ENCODE peak calls at places on chromosomes 6 and 20, in four cellular contexts. Q is HCT116, M is GM12878, D is K562. P is an unnamed sample.
A peak's percentile ranks its signal among the peaks of the same experiment; 100 is the strongest.

GRCh38 chr6:128731249-128732165 is 151.4 kb upstream of the LAMA2 start:
- DNase-seq in Q (peak; percentile 40), M (no peak), D (no peak), P (peak; percentile 33)

GRCh38 chr20:52193133-52193532 is 1.6 kb upstream of the ZFP64 start:
- DNase-seq in Q (no peak), M (no peak), D (no peak), P (no peak)

GRCh38 chr20:56411759-56412472 is at the start of gene CASS4:
- DNase-seq in Q (no peak), M (no peak), D (peak; percentile 81), P (no peak)

GRCh38 chr20:58956078-58956477 is 25.0 kb upstream of the NELFCD start:
- DNase-seq in Q (no peak), M (no peak), D (no peak), P (no peak)

GRCh38 chr20:25750765-25751696 is 54.4 kb upstream of the ZNF337 start:
- DNase-seq in Q (no peak), M (peak; percentile 9), D (peak; percentile 84), P (peak; percentile 18)

GRCh38 chr20:32535953-32536823 is 48.9 kb downstream of the NOL4L start:
- DNase-seq in Q (peak; percentile 7), M (no peak), D (peak; percentile 96), P (peak; percentile 52)

GRCh38 chr6:7726416-7727149 is 684 bp downstream of the BMP6 start:
- DNase-seq in Q (no peak), M (no peak), D (peak; percentile 16), P (no peak)

GRCh38 chr20:64256282-64256947 is 867 bp downstream of the PCMTD2 start:
- DNase-seq in Q (no peak), M (no peak), D (peak; percentile 27), P (no peak)

GRCh38 chr6:71420693-71421328 is 132.2 kb downstream of the OGFRL1 start:
- DNase-seq in Q (no peak), M (no peak), D (no peak), P (peak; percentile 68)

GRCh38 chr6:157240059-157240959 is 83.0 kb downstream of the TMEM242 start:
- DNase-seq in Q (no peak), M (no peak), D (peak; percentile 89), P (no peak)

GRCh38 chr20:21110811-21111210 is 4.7 kb upstream of the LINC00237 start:
- DNase-seq in Q (no peak), M (no peak), D (no peak), P (no peak)

DNA sequence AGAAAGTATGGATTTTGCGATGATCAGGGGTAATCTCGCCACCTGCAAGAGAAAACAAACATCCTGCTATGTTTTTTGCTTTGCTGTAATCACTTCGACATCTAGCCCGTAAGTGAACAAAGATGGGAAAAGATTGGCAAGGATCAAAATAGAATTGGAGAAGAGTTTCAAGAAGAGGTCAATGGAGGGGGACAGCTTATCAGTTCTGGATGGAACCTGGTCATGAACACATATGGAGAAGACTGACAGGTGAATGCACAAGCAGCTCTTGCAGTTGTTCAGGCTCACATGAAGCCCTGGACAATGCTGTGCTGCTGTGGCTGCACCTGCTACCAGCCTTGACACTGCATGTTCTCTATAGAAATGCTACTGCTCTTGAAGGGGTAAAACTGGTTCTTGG is 222.1 kb downstream of the BCAS1 start:
- DNase-seq in Q (no peak), M (no peak), D (no peak), P (no peak)
- H3K4me1 ChIP-seq in Q (no peaks in the 10 kb centered on the region), M (peaks cover 18% of the 10 kb centered on the region), D (no peaks in the 10 kb centered on the region), P (no peaks in the 10 kb centered on the region)

GRCh38 chr6:29665942-29666825 is 9.3 kb downstream of the MOG start:
- DNase-seq in Q (no peak), M (no peak), D (no peak), P (no peak)
- H3K9ac ChIP-seq in Q (no peak overlapping the region), M (no peak overlapping the region), D (no peak overlapping the region), P (peak overlapping the region; percentile 53)

DNA sequence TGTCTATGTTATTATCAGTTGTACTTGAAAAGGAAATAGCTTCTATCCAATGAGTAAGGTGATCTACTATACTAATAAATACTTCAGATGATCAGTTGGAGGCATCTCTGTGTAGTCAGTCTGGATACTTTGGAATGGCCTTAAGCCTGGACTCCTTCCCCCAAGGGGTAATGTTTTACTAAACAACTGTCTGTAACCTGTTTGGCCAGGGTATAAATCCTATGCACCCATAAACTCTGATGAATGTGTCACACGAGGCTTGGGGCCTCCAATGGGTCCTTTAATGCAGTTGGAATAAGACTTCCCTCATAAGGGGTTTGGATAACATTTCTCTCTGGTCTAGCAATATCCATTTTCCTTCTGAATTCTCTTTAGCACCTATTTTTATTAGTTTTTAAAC is 19.5 kb upstream of the SLC52A3 start:
- DNase-seq in Q (no peak), M (no peak), D (no peak), P (no peak)
- TF ChIP-seq YY1 in Q (no peak), M (no peak), D (no peak), P (no peak)

DNA sequence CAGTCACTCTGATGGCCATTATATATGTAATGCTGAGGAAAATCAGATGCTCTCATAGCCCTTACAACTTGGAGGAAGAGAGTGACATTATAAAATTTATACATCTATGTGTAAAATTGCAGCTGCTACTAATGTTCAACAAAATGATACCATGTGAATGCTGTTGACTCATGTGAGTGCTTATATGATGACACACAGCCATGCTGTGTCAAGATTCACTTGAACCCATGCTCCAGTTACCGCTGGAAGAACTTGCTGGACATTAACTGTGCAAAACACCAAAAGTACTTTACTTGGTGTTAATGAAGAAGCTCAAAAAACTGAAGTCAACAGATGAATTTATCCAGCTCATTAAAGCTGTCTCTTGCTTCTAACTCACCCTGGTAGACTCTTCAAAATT is 318.9 kb upstream of the PLCB4 start:
- DNase-seq in Q (no peak), M (no peak), D (no peak), P (no peak)
- H3K4me1 ChIP-seq in Q (no peaks in the 10 kb centered on the region), M (no peaks in the 10 kb centered on the region), D (no peaks in the 10 kb centered on the region), P (no peaks in the 10 kb centered on the region)

DNA sequence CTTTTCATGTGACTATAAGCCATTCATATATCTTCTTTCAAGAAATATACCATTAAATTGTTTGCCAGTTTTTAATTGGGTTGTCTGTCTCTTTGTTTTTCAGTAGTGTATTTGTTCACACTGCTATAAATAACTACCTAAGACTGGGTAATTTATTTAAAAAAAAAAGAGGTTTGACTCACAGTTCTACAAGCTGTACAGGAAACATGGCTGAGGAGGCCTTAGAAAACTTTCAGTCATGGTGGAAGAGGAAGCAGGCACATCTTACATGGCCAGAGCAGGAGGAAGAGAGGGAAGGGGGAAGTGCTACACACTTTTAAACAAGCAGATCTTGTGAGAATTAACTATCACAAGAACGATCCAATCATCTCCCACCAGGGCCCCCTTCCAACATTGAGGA is 255.3 kb downstream of the EPM2A start:
- DNase-seq in Q (no peak), M (no peak), D (no peak), P (no peak)
- H3K9ac ChIP-seq in Q (no peak overlapping the region), M (no peak overlapping the region), D (no peak overlapping the region), P (no peak overlapping the region)

DNA sequence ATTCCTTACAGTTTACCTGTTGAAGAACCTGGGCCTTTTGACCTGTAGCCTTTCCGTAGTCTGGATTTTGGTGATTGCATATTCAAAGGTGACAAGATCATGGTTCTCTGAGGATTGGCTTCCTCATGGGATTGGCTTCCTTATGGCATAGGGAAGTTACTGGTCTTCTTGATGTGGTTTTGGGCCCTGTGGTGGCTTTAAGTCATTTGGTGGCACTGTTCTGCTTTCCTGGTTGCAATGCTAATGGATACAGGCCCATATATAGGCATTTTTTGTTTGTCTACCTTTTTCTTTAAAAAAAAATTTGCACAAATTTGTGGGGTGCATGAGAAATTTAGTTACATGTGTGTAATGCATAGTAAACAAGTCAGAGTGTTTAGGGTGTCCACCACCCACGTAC is 185.7 kb downstream of the CDKAL1 start:
- DNase-seq in Q (no peak), M (no peak), D (no peak), P (no peak)
- TF ChIP-seq YY1 in Q (no peak), M (no peak), D (no peak), P (no peak)

DNA sequence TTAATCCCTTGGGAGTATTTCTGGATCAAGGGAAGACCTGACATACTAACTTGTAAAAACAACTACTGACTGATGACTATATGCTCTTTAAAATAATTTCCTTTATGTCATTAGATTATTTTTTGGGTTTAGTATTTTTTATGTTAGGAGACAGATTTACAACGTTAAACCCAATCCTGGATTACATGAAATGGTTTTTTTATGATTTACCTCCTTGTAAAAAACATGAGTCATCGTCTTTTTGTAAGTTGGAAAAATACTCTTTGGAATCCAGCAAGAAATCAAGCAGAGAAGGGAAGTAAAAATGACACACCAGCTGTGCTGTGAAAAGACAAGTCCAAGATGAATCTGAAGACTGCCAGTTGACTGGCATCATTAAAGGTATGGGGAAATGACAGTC is 6.7 kb downstream of the STK4 start:
- DNase-seq in Q (no peak), M (no peak), D (no peak), P (no peak)
- H3K4me1 ChIP-seq in Q (no peaks in the 10 kb centered on the region), M (peaks cover 3% of the 10 kb centered on the region), D (no peaks in the 10 kb centered on the region), P (no peaks in the 10 kb centered on the region)

GRCh38 chr6:35048031-35048613 is 93.0 kb downstream of the TCP11 start:
- DNase-seq in Q (no peak), M (no peak), D (no peak), P (no peak)
- H3K9ac ChIP-seq in Q (no peak overlapping the region), M (no peak overlapping the region), D (no peak overlapping the region), P (no peak overlapping the region)

GRCh38 chr6:2178125-2178524 is 67.3 kb downstream of the GMDS start:
- DNase-seq in Q (no peak), M (no peak), D (no peak), P (no peak)

GRCh38 chr6:2183235-2183634 is 62.2 kb downstream of the GMDS start:
- DNase-seq in Q (no peak), M (no peak), D (no peak), P (no peak)

GRCh38 chr6:2182251-2182650 is 63.2 kb downstream of the GMDS start:
- DNase-seq in Q (no peak), M (no peak), D (no peak), P (no peak)

GRCh38 chr6:2181567-2181966 is 63.8 kb downstream of the GMDS start:
- DNase-seq in Q (no peak), M (no peak), D (no peak), P (no peak)

GRCh38 chr6:2179950-2180349 is 65.5 kb downstream of the GMDS start:
- DNase-seq in Q (no peak), M (no peak), D (no peak), P (no peak)
- TF ChIP-seq YY1 in Q (no peak), M (no peak), D (no peak), P (no peak)

GRCh38 chr6:99602519-99603420 is 3.9 kb upstream of the PRDM13 start:
- DNase-seq in Q (no peak), M (no peak), D (no peak), P (no peak)
- H3K4me1 ChIP-seq in Q (no peaks in the 10 kb centered on the region), M (peaks cover 2% of the 10 kb centered on the region), D (peaks cover 20% of the 10 kb centered on the region), P (peaks cover 11% of the 10 kb centered on the region)